ENCODE peak calls at places on chromosomes 3 and 15, in eight cellular contexts. L is tibial nerve, E is breast epithelium, C is A549, F is upper lobe of left lung, Q is gastrocnemius medialis, P is sigmoid colon, W is esophagus squamous epithelium. U is an unnamed sample.

GRCh38 chr15:47688573-47689086 is 28.7 kb upstream of the SEMA6D start:
- DNase-seq in F (no peak), C (no peak), P (no peak), L (no peak), E (no peak), Q (no peak), W (no peak), U (no peak)

GRCh38 chr3:73018790-73019441 is 22.3 kb downstream of the PPP4R2 start:
- DNase-seq in C (no peak), E (no peak), F (no peak), W (no peak), L (no peak), Q (no peak), P (no peak), U (no peak)

GRCh38 chr3:43246956-43247355 is 39.4 kb upstream of the SNRK start:
- DNase-seq in Q (no peak), F (no peak), P (no peak), E (no peak), C (no peak), W (no peak), L (no peak), U (no peak)

GRCh38 chr3:24100694-24101402 is 155.8 kb downstream of the NR1D2 start:
- DNase-seq in W (no peak), L (no peak), Q (no peak), F (no peak), E (no peak), C (no peak), P (no peak), U (no peak)

GRCh38 chr15:62875626-62876021 is 166.9 kb upstream of the TPM1 start:
- DNase-seq in E (peak; percentile 74), W (no peak), Q (no peak), P (no peak), F (no peak), C (no peak), L (no peak), U (no peak)

GRCh38 chr3:71511037-71511436 is 72.5 kb downstream of the FOXP1 start:
- DNase-seq in C (peak; percentile 28), P (no peak), L (no peak), W (no peak), Q (no peak), E (no peak), F (no peak), U (no peak)

GRCh38 chr15:71013446-71013845 is 101.8 kb upstream of the THSD4 start:
- DNase-seq in C (no peak), E (no peak), Q (no peak), P (no peak), L (no peak), F (no peak), W (no peak), U (no peak)

GRCh38 chr3:184261270-184262165 is at the start of gene CAMK2N2:
- DNase-seq in P (no peak), E (no peak), W (no peak), L (no peak), C (peak; percentile 83), F (peak; percentile 92), Q (no peak), U (no peak)

GRCh38 chr3:13480340-13481318 is 523 bp downstream of the HDAC11 start:
- DNase-seq in Q (no peak), E (peak; percentile 29), F (peak; percentile 41), P (peak; percentile 69), W (no peak), C (peak; percentile 49), L (no peak), U (peak; percentile 29)
- TF ChIP-seq POLR2A in Q (no peak), E (no peak), F (no peak), P (no peak), W (no peak), C (no peak), L (no peak), U (no peak)

DNA sequence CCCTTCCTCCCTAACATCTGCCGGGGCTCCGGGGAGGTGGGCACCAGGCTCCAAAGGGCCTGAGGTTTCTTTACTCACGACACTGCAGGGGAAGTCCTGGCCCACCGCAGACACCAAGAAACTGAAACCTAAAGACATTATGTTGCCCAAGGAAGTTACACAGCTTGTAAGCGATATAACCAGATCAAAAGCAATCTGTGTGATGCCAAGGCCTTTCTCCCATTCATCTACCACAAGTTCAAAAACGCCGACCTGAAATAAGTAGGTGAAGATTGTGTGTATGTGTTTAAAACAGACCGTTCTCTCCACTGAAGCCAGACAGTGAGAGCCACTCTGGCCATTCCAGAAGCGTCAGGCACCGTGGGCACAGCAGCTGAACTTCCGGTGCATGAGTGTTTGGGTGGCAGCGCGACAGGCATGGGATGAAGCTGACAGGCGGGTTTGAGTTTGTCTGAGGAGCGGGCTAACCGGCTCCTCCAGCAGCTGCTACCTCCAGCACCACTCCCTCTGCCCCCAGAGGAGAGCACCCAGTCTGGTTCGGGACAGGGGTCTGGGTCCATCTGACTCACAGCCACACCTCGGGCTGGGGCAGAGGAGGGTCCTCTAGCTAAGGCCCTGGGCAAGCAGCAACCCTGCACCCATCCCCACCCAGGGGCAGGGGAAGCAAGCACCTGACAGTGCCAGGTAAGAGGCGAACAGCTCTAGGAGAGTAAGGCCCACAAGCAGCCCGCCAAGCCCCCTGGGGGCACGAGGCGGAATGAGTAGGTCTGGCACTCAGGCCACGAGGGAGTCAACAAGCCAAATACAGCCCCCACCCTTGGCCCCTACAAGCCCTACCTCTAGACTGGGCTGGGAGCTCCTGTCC is 1.3 kb downstream of the TNK2 start:
- DNase-seq in P (peak; percentile 65), C (no peak), L (no peak), F (peak; percentile 82), W (no peak), Q (peak; percentile 67), E (peak; percentile 77), U (no peak)
- TF ChIP-seq CTCF in P (no peak), C (no peak), L (no peak), F (no peak), W (no peak), Q (no peak), E (no peak), U (no peak)

GRCh38 chr15:23073890-23074631 is 34.7 kb upstream of the TUBGCP5 start:
- DNase-seq in W (no peak), Q (no peak), L (no peak), F (peak; percentile 58), E (peak; percentile 59), P (no peak), C (no peak), U (no peak)
- TF ChIP-seq POLR2A in W (no peak), Q (no peak), L (no peak), F (no peak), E (no peak), P (no peak), C (no peak), U (no peak)

GRCh38 chr3:123766195-123767019 is 117.7 kb downstream of the MYLK start:
- DNase-seq in P (no peak), E (peak; percentile 72), W (no peak), F (peak; percentile 64), C (no peak), Q (no peak), L (no peak), U (no peak)

GRCh38 chr3:123767020-123767394 is 117.1 kb downstream of the MYLK start:
- DNase-seq in W (no peak), L (no peak), Q (no peak), P (no peak), F (no peak), E (no peak), C (no peak), U (no peak)

GRCh38 chr3:123767564-123768292 is 116.4 kb downstream of the MYLK start:
- DNase-seq in Q (no peak), F (no peak), E (no peak), P (no peak), W (no peak), C (no peak), L (no peak), U (no peak)

GRCh38 chr3:123764642-123765041 is 119.5 kb downstream of the MYLK start:
- DNase-seq in L (no peak), C (no peak), Q (no peak), E (no peak), F (no peak), W (no peak), P (no peak), U (no peak)

DNA sequence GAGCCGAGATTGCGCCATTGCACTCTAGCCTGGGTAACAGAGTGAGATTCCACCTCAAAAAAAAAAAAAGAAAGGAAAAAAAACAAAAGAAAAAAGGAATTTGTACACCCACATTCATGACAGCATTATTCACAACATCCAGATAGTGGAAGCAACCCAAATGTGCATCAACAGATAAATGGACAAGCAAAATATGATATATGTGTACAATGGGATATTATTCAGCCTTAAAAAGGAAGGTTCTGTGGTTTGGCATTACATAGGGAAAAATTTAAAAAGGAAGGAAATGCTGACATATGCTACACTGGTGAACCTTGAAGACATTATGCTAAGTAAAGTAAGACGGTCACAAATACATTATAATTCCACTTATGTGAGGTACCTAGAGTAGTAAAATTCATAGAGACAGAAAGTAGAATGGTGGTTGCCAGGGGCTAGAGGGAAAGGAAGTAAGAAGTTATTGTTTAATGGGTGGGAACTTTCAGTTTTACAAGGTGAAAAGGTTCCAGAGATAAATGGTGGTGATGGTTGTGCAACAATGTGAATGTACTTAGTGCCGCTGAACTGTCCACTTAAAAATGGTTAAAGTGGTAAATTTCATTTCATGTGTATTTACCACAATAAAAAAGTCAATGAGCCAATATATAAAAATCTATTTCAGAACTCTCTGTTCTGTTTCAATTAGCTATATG is 118.5 kb downstream of the MYLK start:
- DNase-seq in L (no peak), E (no peak), P (no peak), Q (no peak), C (no peak), W (no peak), F (no peak), U (no peak)
- TF ChIP-seq CTCF in L (no peak), E (no peak), P (no peak), Q (no peak), C (no peak), W (no peak), F (no peak), U (no peak)